ENCODE peak calls at places on chromosome 2, in four cellular contexts. Q, A, U and I are unnamed samples.
A peak's percentile ranks its signal among the peaks of the same experiment; 100 is the strongest.

GRCh38 chr2:118047273-118047898 is 33.5 kb upstream of the CCDC93 start:
- DNase-seq in Q (no peak), A (no peak), U (no peak), I (no peak)

GRCh38 chr2:38592951-38593350 is 9.8 kb downstream of the HNRNPLL start:
- DNase-seq in Q (no peak), A (no peak), U (no peak), I (no peak)

GRCh38 chr2:207792244-207792785 is 22.6 kb upstream of the FZD5 start:
- DNase-seq in Q (peak; percentile 72), A (no peak), U (peak; percentile 43), I (no peak)

GRCh38 chr2:168217920-168218319 is 29.5 kb downstream of the STK39 start:
- DNase-seq in Q (no peak), A (no peak), U (no peak), I (no peak)

GRCh38 chr2:68734688-68735525 is at the start of gene ARHGAP25:
- DNase-seq in Q (no peak), A (peak; percentile 21), U (no peak), I (no peak)

GRCh38 chr2:60386436-60386835 is 167.0 kb downstream of the BCL11A start:
- DNase-seq in Q (no peak), A (no peak), U (no peak), I (no peak)

GRCh38 chr2:18167871-18168270 is 289.4 kb downstream of the KCNS3 start:
- DNase-seq in Q (no peak), A (no peak), U (no peak), I (no peak)

GRCh38 chr2:19745318-19746136 is 156.3 kb downstream of the TTC32 start:
- DNase-seq in Q (no peak), A (no peak), U (no peak), I (no peak)

GRCh38 chr2:118614856-118615255 is 232.6 kb downstream of the EN1 start:
- DNase-seq in Q (no peak), A (no peak), U (no peak), I (no peak)

GRCh38 chr2:14516844-14517243 is 115.7 kb upstream of the LRATD1 start:
- DNase-seq in Q (no peak), A (no peak), U (no peak), I (no peak)

GRCh38 chr2:197708331-197708730 is 3.2 kb downstream of the MARS2 start:
- DNase-seq in Q (no peak), A (no peak), U (no peak), I (no peak)

GRCh38 chr2:219218279-219219112 is at the start of gene ABCB6:
- DNase-seq in Q (peak; percentile 82), A (peak; percentile 99), U (peak; percentile 95), I (peak; percentile 99)

GRCh38 chr2:161913865-161914264 is 160.2 kb downstream of the DPP4 start:
- DNase-seq in Q (no peak), A (no peak), U (no peak), I (no peak)

GRCh38 chr2:36322108-36322507 is 33.5 kb upstream of the CRIM1 start:
- DNase-seq in Q (no peak), A (no peak), U (no peak), I (no peak)

GRCh38 chr2:26875083-26875634 is 27.2 kb downstream of the DPYSL5 start:
- DNase-seq in Q (no peak), A (no peak), U (no peak), I (no peak)

GRCh38 chr2:183035298-183035953 is 2.8 kb downstream of the NCKAP1 start:
- DNase-seq in Q (no peak), A (no peak), U (no peak), I (no peak)

GRCh38 chr2:233010569-233011267 is 2.3 kb downstream of the NGEF start:
- DNase-seq in Q (no peak), A (no peak), U (no peak), I (no peak)

GRCh38 chr2:20393986-20394385 is 43.3 kb upstream of the PUM2 start:
- DNase-seq in Q (no peak), A (no peak), U (no peak), I (no peak)

GRCh38 chr2:209578394-209579006 is 154.7 kb downstream of the MAP2 start:
- DNase-seq in Q (no peak), A (no peak), U (no peak), I (no peak)

GRCh38 chr2:42013409-42013808 is 34.4 kb upstream of the PKDCC start:
- DNase-seq in Q (no peak), A (no peak), U (no peak), I (no peak)

GRCh38 chr2:125861461-125861860 is 794.5 kb upstream of the GYPC start:
- DNase-seq in Q (no peak), A (no peak), U (no peak), I (no peak)

GRCh38 chr2:42567806-42568429 is 514 bp upstream of the MTA3 start:
- DNase-seq in Q (no peak), A (peak; percentile 28), U (peak; percentile 38), I (peak; percentile 46)

GRCh38 chr2:230443540-230443939 is 27.5 kb downstream of the SP100 start:
- DNase-seq in Q (no peak), A (no peak), U (no peak), I (no peak)

GRCh38 chr2:819121-819520 is 131.5 kb upstream of the SNTG2 start:
- DNase-seq in Q (no peak), A (no peak), U (no peak), I (no peak)

GRCh38 chr2:157894694-157895450 is 18.7 kb upstream of the ACVR1 start:
- DNase-seq in Q (no peak), A (no peak), U (no peak), I (no peak)

GRCh38 chr2:43838560-43839267 is at the start of the genes ABCG5 and ABCG8:
- DNase-seq in Q (no peak), A (no peak), U (no peak), I (no peak)

GRCh38 chr2:133774675-133775005 is 206.4 kb upstream of the NCKAP5 start:
- DNase-seq in Q (no peak), A (peak; percentile 38), U (peak; percentile 15), I (peak; percentile 58)

GRCh38 chr2:223270538-223270937 is 218.5 kb downstream of the KCNE4 start:
- DNase-seq in Q (no peak), A (no peak), U (no peak), I (no peak)

GRCh38 chr2:148992448-148992847 is 46.1 kb upstream of the LYPD6B start:
- DNase-seq in Q (no peak), A (no peak), U (no peak), I (no peak)
- TF ChIP-seq CTCF in Q (no peak), A (no peak), U (no peak), I (no peak)

GRCh38 chr2:140759431-140760156 is 1371.2 kb downstream of the LRP1B start:
- DNase-seq in Q (no peak), A (no peak), U (no peak), I (no peak)
- TF ChIP-seq POLR2A in Q (no peak), A (no peak), U (no peak), I (no peak)

GRCh38 chr2:11633923-11634478 is 36.0 kb downstream of the NTSR2 start:
- DNase-seq in Q (no peak), A (no peak), U (no peak), I (no peak)

GRCh38 chr2:11637546-11637945 is 32.4 kb downstream of the NTSR2 start:
- DNase-seq in Q (no peak), A (no peak), U (no peak), I (no peak)

GRCh38 chr2:11636593-11637295 is 33.3 kb downstream of the NTSR2 start:
- DNase-seq in Q (no peak), A (no peak), U (no peak), I (no peak)

GRCh38 chr2:11635141-11635540 is 34.9 kb downstream of the NTSR2 start:
- DNase-seq in Q (no peak), A (no peak), U (no peak), I (no peak)

GRCh38 chr2:11634584-11634983 is 35.4 kb downstream of the NTSR2 start:
- DNase-seq in Q (no peak), A (no peak), U (no peak), I (no peak)
- TF ChIP-seq CTCF in Q (no peak), A (no peak), U (no peak), I (no peak)

DNA sequence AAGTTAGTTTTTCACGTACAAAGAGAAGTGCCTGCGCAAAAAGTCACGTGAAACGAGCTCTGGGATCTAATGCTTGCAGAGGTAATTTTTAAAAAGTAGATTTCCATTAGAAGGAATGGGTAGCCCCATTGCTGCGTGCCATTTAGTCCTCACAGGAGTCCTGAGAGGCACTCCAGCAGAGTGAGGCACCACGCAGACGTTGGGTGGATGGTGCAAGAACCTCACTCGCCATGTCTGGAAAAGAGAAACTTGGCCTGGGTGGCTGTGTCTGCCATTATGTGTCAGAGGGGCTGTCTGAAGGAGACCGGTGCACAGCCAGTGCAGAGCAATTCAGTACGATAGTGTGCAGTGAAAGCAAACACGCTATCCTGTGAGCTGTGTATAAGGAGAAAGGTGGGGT is 1.8 kb upstream of the HDAC4 start:
- DNase-seq in Q (no peak), A (no peak), U (no peak), I (no peak)
- TF ChIP-seq POLR2A in Q (no peak), A (no peak), U (no peak), I (no peak)

GRCh38 chr2:29009270-29009669 is 28.2 kb downstream of the TOGARAM2 start:
- DNase-seq in Q (no peak), A (no peak), U (no peak), I (no peak)

GRCh38 chr2:29012211-29012681 is 31.1 kb downstream of the TOGARAM2 start:
- DNase-seq in Q (no peak), A (peak; percentile 93), U (peak; percentile 80), I (no peak)

GRCh38 chr2:29011650-29012060 is 30.6 kb downstream of the TOGARAM2 start:
- DNase-seq in Q (no peak), A (peak; percentile 91), U (peak; percentile 50), I (peak; percentile 22)

GRCh38 chr2:29010946-29011649 is 30.0 kb downstream of the TOGARAM2 start:
- DNase-seq in Q (no peak), A (peak; percentile 65), U (no peak), I (peak; percentile 28)

GRCh38 chr2:29009711-29010677 is 28.9 kb downstream of the TOGARAM2 start:
- DNase-seq in Q (no peak), A (no peak), U (no peak), I (no peak)
- TF ChIP-seq CTCF in Q (no peak), A (no peak), U (no peak), I (no peak)

DNA sequence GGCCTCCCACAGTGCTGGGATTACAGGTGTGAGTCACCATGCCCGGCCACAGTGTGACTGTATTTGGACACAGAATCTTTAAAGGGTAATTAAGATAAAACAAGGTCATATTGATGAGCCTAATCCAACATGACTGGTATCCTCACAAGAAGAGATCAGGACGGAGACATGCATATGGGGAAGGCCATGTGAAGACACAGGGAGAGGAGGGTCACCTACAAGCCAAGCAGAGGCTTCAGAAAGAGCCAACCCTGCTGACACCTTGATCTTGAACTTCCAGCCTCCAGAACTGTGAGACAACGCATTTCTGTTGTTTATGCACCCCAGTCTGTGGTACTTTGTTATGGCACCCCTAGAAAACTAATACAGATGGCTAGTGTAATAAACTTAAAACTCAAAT is 72.4 kb downstream of the REV1 start:
- DNase-seq in Q (no peak), A (no peak), U (no peak), I (no peak)
- TF ChIP-seq POLR2A in Q (no peak), A (no peak), U (no peak), I (no peak)

GRCh38 chr2:85131116-85131515 is 2.1 kb upstream of the TCF7L1 start:
- DNase-seq in Q (no peak), A (peak; percentile 29), U (no peak), I (peak; percentile 27)
- TF ChIP-seq CTCF in Q (peak; percentile 33), A (peak; percentile 64), U (no peak), I (peak; percentile 55)

GRCh38 chr2:96260404-96261260 is 5.2 kb downstream of the TMEM127 start:
- DNase-seq in Q (peak; percentile 59), A (peak; percentile 87), U (peak; percentile 91), I (peak; percentile 62)
- TF ChIP-seq POLR2A in Q (no peak), A (peak; percentile 54), U (peak; percentile 27), I (no peak)